ENCODE peak calls at places on chromosomes 2 and 18, in five cellular contexts. Y, I, G, C and P are unnamed samples.

GRCh38 chr2:58992062-58992736 is 751.1 kb upstream of the FANCL start:
- DNase-seq in Y (no peak), I (no peak), G (no peak), C (no peak), P (no peak)

GRCh38 chr2:232365621-232366321 is 12.8 kb upstream of the ALPP start:
- DNase-seq in Y (peak; percentile 54), I (no peak), G (no peak), C (no peak), P (no peak)

GRCh38 chr18:24530630-24531111 is 70.2 kb downstream of the HRH4 start:
- DNase-seq in Y (peak; percentile 69), I (peak; percentile 44), G (no peak), C (no peak), P (no peak)

GRCh38 chr2:239803102-239803763 is 221.9 kb downstream of the NDUFA10 start:
- DNase-seq in Y (no peak), I (no peak), G (no peak), C (no peak), P (no peak)

GRCh38 chr2:71108091-71108490 is 21.9 kb downstream of the MCEE start:
- DNase-seq in Y (no peak), I (no peak), G (no peak), C (no peak), P (no peak)

GRCh38 chr2:8547284-8548064 is 134.4 kb upstream of the ID2 start:
- DNase-seq in Y (no peak), I (no peak), G (no peak), C (no peak), P (no peak)

GRCh38 chr2:100425573-100426383 is 8.3 kb upstream of the CHST10 start:
- DNase-seq in Y (no peak), I (no peak), G (no peak), C (no peak), P (no peak)

GRCh38 chr2:226558418-226558817 is 241.2 kb downstream of the IRS1 start:
- DNase-seq in Y (no peak), I (no peak), G (no peak), C (no peak), P (no peak)

GRCh38 chr2:38590053-38590452 is 12.7 kb downstream of the HNRNPLL start:
- DNase-seq in Y (no peak), I (no peak), G (no peak), C (no peak), P (no peak)

GRCh38 chr2:171309727-171310265 is 124.0 kb downstream of the METTL8 start:
- DNase-seq in Y (no peak), I (no peak), G (no peak), C (no peak), P (no peak)

GRCh38 chr2:211652366-211652765 is 886.2 kb downstream of the ERBB4 start:
- DNase-seq in Y (no peak), I (no peak), G (no peak), C (no peak), P (no peak)

GRCh38 chr2:149125031-149125725 is 86.7 kb downstream of the LYPD6B start:
- DNase-seq in Y (no peak), I (no peak), G (no peak), C (no peak), P (no peak)

GRCh38 chr2:189393440-189394111 is 47.7 kb upstream of the WDR75 start:
- DNase-seq in Y (peak; percentile 92), I (no peak), G (no peak), C (no peak), P (no peak)

GRCh38 chr2:70280242-70280798 is 13.2 kb downstream of the SNRPG start:
- DNase-seq in Y (no peak), I (no peak), G (no peak), C (no peak), P (no peak)

GRCh38 chr2:127106457-127106997 is 427 bp downstream of the BIN1 start:
- DNase-seq in Y (no peak), I (no peak), G (peak; percentile 56), C (no peak), P (no peak)

GRCh38 chr2:215019521-215020145 is 118.8 kb downstream of the ABCA12 start:
- DNase-seq in Y (no peak), I (no peak), G (no peak), C (no peak), P (no peak)